ENCODE peak calls at places on chromosomes 3 and 15, in six cellular contexts. E, J, D, I, C and U are unnamed samples. For H3K4me1, the result is how much of the 10 kb centered on the place peaks cover.

GRCh38 chr15:64740361-64741170 is 34.8 kb downstream of the RBPMS2 start:
- DNase-seq in E (no peak), J (no peak), D (no peak), I (no peak), C (peak), U (no peak)

GRCh38 chr15:70165811-70166284 is 68.1 kb upstream of the TLE3 start:
- DNase-seq in E (peak), J (peak), D (no peak), I (no peak), C (peak), U (no peak)

GRCh38 chr15:94367726-94368535 is 136.6 kb downstream of the MCTP2 start:
- DNase-seq in E (no peak), J (no peak), D (no peak), I (no peak), C (no peak), U (no peak)

GRCh38 chr3:16945330-16945729 is 60.6 kb downstream of the PLCL2 start:
- DNase-seq in E (no peak), J (peak), D (no peak), I (no peak), C (no peak), U (no peak)

GRCh38 chr3:123229145-123229544 is 27.4 kb downstream of the SEC22A start:
- DNase-seq in E (peak), J (peak), D (no peak), I (no peak), C (no peak), U (peak)

GRCh38 chr3:194472290-194472920 is 14.4 kb downstream of the ATP13A3 start:
- DNase-seq in E (peak), J (peak), D (peak), I (no peak), C (no peak), U (no peak)

GRCh38 chr15:50190723-50191122 is 8.7 kb downstream of the SLC27A2 start:
- DNase-seq in E (no peak), J (no peak), D (no peak), I (no peak), C (no peak), U (no peak)

GRCh38 chr3:5078151-5078550 is 43.9 kb upstream of the ARL8B start:
- DNase-seq in E (no peak), J (no peak), D (no peak), I (no peak), C (no peak), U (no peak)

GRCh38 chr3:81713018-81713417 is 48.4 kb downstream of the GBE1 start:
- DNase-seq in E (no peak), J (peak), D (no peak), I (no peak), C (no peak), U (no peak)

GRCh38 chr15:90789496-90789895 is 72.3 kb downstream of the BLM start:
- DNase-seq in E (no peak), J (no peak), D (no peak), I (no peak), C (no peak), U (no peak)

GRCh38 chr15:45186771-45187577 is 792 bp downstream of the SHF start:
- DNase-seq in E (peak), J (no peak), D (no peak), I (no peak), C (no peak), U (no peak)

GRCh38 chr15:66715736-66716667 is 14.0 kb downstream of the SMAD6 start:
- DNase-seq in E (no peak), J (no peak), D (no peak), I (no peak), C (no peak), U (no peak)

GRCh38 chr3:188624384-188624783 is 470.4 kb downstream of the LPP start:
- DNase-seq in E (no peak), J (no peak), D (no peak), I (no peak), C (no peak), U (peak)

GRCh38 chr3:20648294-20648693 is 462.3 kb upstream of the SGO1 start:
- DNase-seq in E (no peak), J (peak), D (no peak), I (no peak), C (no peak), U (no peak)

GRCh38 chr3:106333911-106334618 is 465.3 kb upstream of the CBLB start:
- DNase-seq in E (no peak), J (no peak), D (no peak), I (peak), C (no peak), U (no peak)

GRCh38 chr3:58608648-58609047 is 31.5 kb upstream of the FAM107A start:
- DNase-seq in E (no peak), J (no peak), D (no peak), I (no peak), C (peak), U (no peak)

GRCh38 chr15:54388746-54389145 is 410.5 kb downstream of the UNC13C start:
- DNase-seq in E (no peak), J (no peak), D (no peak), I (no peak), C (no peak), U (no peak)

GRCh38 chr3:164375995-164376394 is 702.3 kb downstream of the SI start:
- DNase-seq in E (no peak), J (no peak), D (no peak), I (no peak), C (no peak), U (no peak)

GRCh38 chr3:11553436-11554235 is 90.1 kb downstream of the VGLL4 start:
- DNase-seq in E (no peak), J (peak), D (no peak), I (no peak), C (peak), U (no peak)

GRCh38 chr15:62706361-62706760 is 336.2 kb upstream of the TPM1 start:
- DNase-seq in E (no peak), J (no peak), D (no peak), I (no peak), C (no peak), U (peak)

GRCh38 chr3:73791356-73791755 is 166.6 kb upstream of the PDZRN3 start:
- DNase-seq in E (no peak), J (no peak), D (no peak), I (no peak), C (no peak), U (no peak)

DNA sequence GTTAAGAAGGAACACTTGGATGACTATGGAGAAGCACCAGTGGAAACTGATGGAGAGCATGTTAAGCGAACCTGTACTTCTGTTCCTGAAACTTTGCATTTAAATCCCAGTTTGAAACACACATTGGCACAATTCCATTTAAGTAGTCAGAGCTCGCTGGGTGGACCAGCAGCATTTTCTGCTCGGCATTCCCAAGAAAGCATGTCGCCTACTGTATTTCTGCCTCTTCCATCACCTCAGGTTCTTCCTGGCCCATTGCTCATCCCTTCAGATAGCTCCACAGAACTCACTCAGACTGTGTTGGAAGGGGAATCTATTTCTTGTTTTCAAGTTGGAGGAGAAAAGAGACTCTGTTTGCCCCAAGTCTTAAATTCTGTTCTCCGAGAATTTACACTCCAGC is 3.0 kb downstream of the SKIL start:
- DNase-seq in E (peak), J (no peak), D (no peak), I (no peak), C (no peak), U (no peak)
- H3K4me1 ChIP-seq in E (under half), J (under half), D (under half), I (under half), C (half or more), U (under half)

DNA sequence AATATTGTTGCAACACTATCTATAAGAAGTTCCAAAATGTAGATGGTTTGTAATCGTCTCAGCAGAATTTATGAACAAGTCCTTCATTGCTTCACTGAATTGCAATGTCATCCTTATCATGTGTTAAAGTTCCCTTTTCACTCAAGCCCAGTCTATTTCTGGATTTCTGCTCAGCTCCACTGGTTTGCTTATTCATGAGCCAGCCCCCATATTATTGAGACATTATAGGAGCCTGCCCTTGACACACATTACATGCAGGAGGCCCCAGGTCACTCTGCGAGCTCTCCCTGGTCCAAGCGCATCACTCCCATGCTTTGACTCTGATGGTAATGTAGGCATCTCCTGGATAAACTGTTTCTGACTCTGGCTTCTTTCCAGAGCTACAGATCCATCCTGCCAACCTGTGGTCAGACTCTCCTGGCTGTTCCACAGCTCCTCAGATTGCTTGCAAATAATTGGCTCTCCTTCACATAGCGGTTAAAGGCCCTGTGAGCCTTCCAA is 56.9 kb downstream of the ABTB1 start:
- DNase-seq in E (no peak), J (no peak), D (no peak), I (no peak), C (no peak), U (no peak)
- H3K27ac ChIP-seq in E (no peak), J (no peak), D (no peak), I (no peak), C (peak), U (no peak)

GRCh38 chr3:86985427-86985826 is 5.5 kb downstream of the VGLL3 start:
- DNase-seq in E (no peak), J (no peak), D (no peak), I (no peak), C (no peak), U (no peak)
- H3K4me1 ChIP-seq in E (under half), J (under half), D (under half), I (under half), C (under half), U (half or more)

DNA sequence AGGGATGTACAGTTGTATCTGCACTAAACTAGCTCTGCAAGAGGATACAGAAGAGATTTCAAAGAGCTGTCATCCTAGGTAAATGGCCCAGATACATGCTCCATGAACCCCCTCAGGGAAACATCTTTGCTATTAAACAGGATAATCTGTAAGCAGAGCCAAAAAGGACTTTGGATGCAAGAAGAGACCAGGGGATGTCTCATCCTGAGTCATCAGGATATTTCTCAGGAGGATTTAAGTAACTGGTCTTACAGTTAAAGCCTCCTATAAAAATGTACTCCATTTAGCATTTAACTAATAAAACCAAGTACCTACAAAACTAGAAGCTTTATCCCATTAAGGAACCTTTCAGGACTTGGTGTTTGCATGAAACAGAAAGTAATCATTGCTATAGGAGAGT is 48.2 kb upstream of the PHLDB2 start:
- DNase-seq in E (no peak), J (no peak), D (no peak), I (no peak), C (no peak), U (no peak)
- H3K27ac ChIP-seq in E (no peak), J (no peak), D (no peak), I (no peak), C (no peak), U (peak)

GRCh38 chr3:49582177-49582576 is 27.9 kb downstream of the BSN start:
- DNase-seq in E (no peak), J (no peak), D (no peak), I (no peak), C (no peak), U (no peak)
- H3K4me1 ChIP-seq in E (under half), J (under half), D (under half), I (under half), C (under half), U (under half)

DNA sequence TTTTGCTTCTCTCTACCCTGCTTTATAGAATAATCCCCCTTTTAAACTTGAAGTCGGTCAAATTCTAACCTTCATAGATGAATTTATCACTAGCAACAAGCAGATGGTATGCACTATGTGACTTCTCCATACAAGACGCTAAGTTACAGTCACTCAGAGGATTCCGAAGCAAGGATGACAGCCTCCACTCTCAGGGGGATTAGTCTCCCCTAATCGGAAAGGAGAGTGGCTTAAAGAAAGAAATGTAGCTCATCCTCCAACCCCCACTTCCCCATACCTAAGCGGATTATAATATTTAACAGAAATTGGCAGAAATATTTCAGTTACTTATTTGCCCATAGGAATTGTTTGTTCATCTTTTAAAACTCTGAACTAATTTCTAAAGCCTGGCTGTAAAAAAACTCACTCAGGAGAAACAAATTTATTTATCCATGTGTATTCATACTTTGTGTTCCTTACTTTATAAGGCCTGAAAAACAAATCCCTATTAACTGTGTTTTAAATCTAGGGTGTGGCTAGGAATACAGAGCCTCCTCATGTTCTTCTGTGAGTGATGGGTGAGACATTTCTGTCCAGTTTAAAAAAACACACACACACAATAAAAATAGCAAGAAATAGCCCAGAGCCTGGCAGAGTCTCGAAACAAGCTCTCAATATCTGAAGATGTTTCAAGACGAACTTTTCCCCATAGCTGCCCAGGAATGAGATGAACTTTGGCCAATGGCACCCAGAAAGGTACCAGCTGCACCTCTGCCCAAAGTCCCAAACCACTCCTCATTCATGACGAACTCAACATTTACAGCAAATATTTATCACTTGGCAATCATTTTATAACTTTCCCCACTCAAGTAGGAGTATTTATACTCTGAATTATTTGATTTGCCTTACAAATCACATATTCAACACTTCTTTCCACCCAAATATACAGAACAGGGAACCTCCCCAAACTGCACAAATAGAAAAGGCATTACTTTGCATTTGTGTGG is 18.6 kb downstream of the SIAH2 start:
- DNase-seq in E (no peak), J (no peak), D (no peak), I (no peak), C (no peak), U (no peak)
- H3K27ac ChIP-seq in E (no peak), J (no peak), D (no peak), I (no peak), C (no peak), U (no peak)

GRCh38 chr15:88542342-88542733 is 4.1 kb downstream of the DET1 start:
- DNase-seq in E (no peak), J (no peak), D (no peak), I (no peak), C (peak), U (no peak)

GRCh38 chr15:88537591-88538317 is 8.7 kb downstream of the DET1 start:
- DNase-seq in E (peak), J (no peak), D (no peak), I (no peak), C (no peak), U (no peak)

GRCh38 chr15:88535607-88536313 is 10.7 kb downstream of the DET1 start:
- DNase-seq in E (no peak), J (no peak), D (no peak), I (no peak), C (no peak), U (no peak)

GRCh38 chr15:88541709-88542341 is 4.7 kb downstream of the DET1 start:
- DNase-seq in E (no peak), J (no peak), D (no peak), I (no peak), C (no peak), U (no peak)

DNA sequence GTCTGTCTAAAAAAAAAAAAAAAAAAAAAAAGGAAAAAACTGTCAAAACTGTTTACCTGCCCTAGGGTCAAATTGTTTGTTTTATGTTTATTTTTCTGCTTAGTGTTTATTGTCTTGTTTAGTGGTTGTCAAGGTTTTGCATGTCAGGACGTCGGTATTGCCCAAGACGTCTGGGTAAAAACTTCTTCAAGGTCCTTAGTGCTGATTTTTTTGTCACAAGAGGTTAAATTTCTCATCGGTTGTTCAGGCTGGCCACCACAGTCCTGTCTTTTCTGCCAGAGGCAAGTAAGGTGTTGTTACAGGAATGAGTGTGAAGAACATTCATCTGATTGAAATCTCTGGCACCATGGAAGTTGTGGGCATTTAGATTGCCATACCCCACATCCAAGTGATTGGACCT is 7.0 kb downstream of the DET1 start:
- DNase-seq in E (no peak), J (no peak), D (no peak), I (no peak), C (no peak), U (no peak)
- H3K4me1 ChIP-seq in E (under half), J (under half), D (under half), I (under half), C (under half), U (under half)

DNA sequence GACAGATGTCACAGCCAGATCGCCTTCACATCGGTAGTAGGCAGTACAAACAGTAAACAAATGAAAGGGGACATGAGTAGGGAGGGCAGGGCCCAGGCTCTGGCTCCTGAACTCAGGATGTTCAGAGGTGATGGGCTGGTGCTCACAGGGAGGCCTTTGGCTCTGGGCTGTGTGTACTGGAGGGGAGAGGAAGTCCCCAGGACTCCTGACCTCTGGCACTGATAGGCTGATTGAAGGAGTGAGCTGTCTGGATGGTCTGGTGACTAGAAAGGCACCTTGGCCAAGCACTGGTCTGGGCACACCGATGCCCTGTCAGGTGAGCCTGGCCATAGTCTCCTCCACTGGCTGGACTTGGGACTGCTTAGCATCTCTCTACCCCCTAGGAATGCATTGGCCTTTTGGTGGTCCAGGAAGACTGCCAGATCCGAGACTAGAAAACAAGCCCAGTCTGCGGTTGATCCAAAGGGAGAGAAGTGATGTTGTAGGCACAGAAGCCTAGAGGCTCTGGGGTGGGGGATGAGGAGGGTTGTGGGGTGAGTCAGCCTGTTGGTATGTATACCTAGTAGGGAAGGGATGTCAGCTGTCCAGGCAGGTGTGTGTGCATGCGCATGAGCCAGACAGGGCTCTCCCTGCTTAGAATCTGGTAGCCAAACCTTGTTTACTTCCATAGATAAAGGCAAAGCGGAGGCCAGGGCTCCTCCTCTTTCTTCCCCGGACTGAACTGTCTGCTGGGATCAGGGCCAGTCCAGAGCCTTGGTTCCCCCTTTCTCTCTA is 1.9 kb downstream of the SPINT1 start:
- DNase-seq in E (peak), J (no peak), D (no peak), I (no peak), C (no peak), U (no peak)
- H3K27ac ChIP-seq in E (no peak), J (no peak), D (no peak), I (no peak), C (no peak), U (no peak)

GRCh38 chr3:37500518-37500917 is 326.1 kb upstream of the LRRFIP2 start:
- DNase-seq in E (no peak), J (no peak), D (no peak), I (no peak), C (no peak), U (no peak)
- H3K4me1 ChIP-seq in E (under half), J (under half), D (under half), I (under half), C (half or more), U (under half)